ENCODE peak calls at places on chromosomes 1 and 21, in four cellular contexts. X is PC-3, J is fibroblast of lung, D is colonic mucosa. S is an unnamed sample.

GRCh38 chr1:7594714-7595295 is 176.3 kb upstream of the VAMP3 start:
- DNase-seq in D (no peak), X (no peak), J (no peak), S (no peak)

GRCh38 chr1:202018476-202019234 is 8.3 kb downstream of the ELF3 start:
- DNase-seq in D (peak), J (no peak), X (peak), S (peak)

GRCh38 chr1:43545686-43546387 is 15.2 kb downstream of the PTPRF start:
- DNase-seq in J (peak), X (peak), D (peak), S (peak)

GRCh38 chr1:152745765-152746444 is 11.9 kb upstream of the KPRP start:
- DNase-seq in X (no peak), J (no peak), D (no peak), S (no peak)

GRCh38 chr1:179637211-179637860 is 45.7 kb downstream of the TDRD5 start:
- DNase-seq in D (no peak), X (no peak), J (no peak), S (no peak)

GRCh38 chr1:230578621-230579020 is 63.7 kb upstream of the COG2 start:
- DNase-seq in J (no peak), X (no peak), D (no peak), S (no peak)

GRCh38 chr1:46134660-46135331 is 2.4 kb upstream of the PIK3R3 start:
- DNase-seq in D (no peak), J (peak), X (peak), S (no peak)

GRCh38 chr1:47656719-47657685 is 219.2 kb downstream of the FOXD2 start:
- DNase-seq in X (no peak), D (no peak), J (peak), S (peak)

GRCh38 chr21:15076730-15077129 is 11.9 kb upstream of the NRIP1 start:
- DNase-seq in D (no peak), J (no peak), X (no peak), S (no peak)

GRCh38 chr1:241825581-241825980 is 22.4 kb upstream of the EXO1 start:
- DNase-seq in D (no peak), J (peak), X (no peak), S (no peak)

GRCh38 chr1:3192825-3193224 is 123.8 kb downstream of the PRDM16 start:
- DNase-seq in D (no peak), J (no peak), X (peak), S (no peak)

GRCh38 chr1:42913426-42914091 is 45.1 kb downstream of the SLC2A1 start:
- DNase-seq in D (peak), J (peak), X (peak), S (peak)

GRCh38 chr21:44869860-44870747 is 3.4 kb downstream of the PTTG1IP start:
- DNase-seq in D (no peak), X (peak), J (peak), S (peak)

GRCh38 chr1:98426092-98426491 is 235.4 kb upstream of the SNX7 start:
- DNase-seq in X (no peak), D (no peak), J (no peak), S (no peak)

GRCh38 chr1:179930867-179931266 is 23.7 kb upstream of the CEP350 start:
- DNase-seq in X (no peak), D (no peak), J (no peak), S (no peak)

GRCh38 chr1:205434738-205435137 is 12.9 kb upstream of the LEMD1 start:
- DNase-seq in D (no peak), X (no peak), J (no peak), S (no peak)

GRCh38 chr1:72535470-72535869 is 253.1 kb upstream of the NEGR1 start:
- DNase-seq in D (no peak), J (no peak), X (no peak), S (no peak)

GRCh38 chr1:181587870-181588438 is 104.6 kb downstream of the CACNA1E start:
- DNase-seq in D (no peak), J (no peak), X (no peak), S (peak)

GRCh38 chr21:42636931-42637601 is 16.4 kb upstream of the PDE9A start:
- DNase-seq in X (no peak), D (no peak), J (no peak), S (no peak)

GRCh38 chr1:154956557-154956956 is 658 bp upstream of the PBXIP1 start:
- DNase-seq in X (no peak), D (peak), J (no peak), S (peak)

GRCh38 chr1:84339503-84339902 is 38.0 kb downstream of the SAMD13 start:
- DNase-seq in J (no peak), D (no peak), X (no peak), S (no peak)

GRCh38 chr1:236809133-236809532 is 14.0 kb downstream of the MTR start:
- DNase-seq in D (no peak), J (peak), X (no peak), S (no peak)

GRCh38 chr1:64356636-64357256 is 113.2 kb upstream of the CACHD1 start:
- DNase-seq in D (no peak), X (no peak), J (no peak), S (peak)

GRCh38 chr1:41853907-41854306 is 64.8 kb downstream of the HIVEP3 start:
- DNase-seq in J (no peak), X (no peak), D (no peak), S (no peak)

GRCh38 chr1:229194096-229194495 is 76.8 kb upstream of the RAB4A start:
- DNase-seq in X (no peak), J (no peak), D (no peak), S (no peak)

GRCh38 chr1:39754026-39754569 is 15.4 kb downstream of the PPIE start:
- DNase-seq in X (peak), D (no peak), J (peak), S (no peak)

GRCh38 chr1:74673351-74674111 is at the start of gene ERICH3:
- DNase-seq in X (no peak), J (peak), D (no peak), S (peak)

GRCh38 chr1:12230549-12231275 is 882 bp downstream of the VPS13D start:
- DNase-seq in X (peak), D (peak), J (no peak), S (peak)

GRCh38 chr1:64645742-64646141 is 99.1 kb upstream of the RAVER2 start:
- DNase-seq in J (no peak), D (no peak), X (no peak), S (no peak)

GRCh38 chr1:1080951-1081310 is 6.8 kb upstream of the RNF223 start:
- DNase-seq in D (no peak), X (no peak), J (no peak), S (peak)

GRCh38 chr1:233790662-233791371 is 113.7 kb upstream of the SLC35F3 start:
- DNase-seq in X (peak), D (peak), J (peak), S (peak)

GRCh38 chr1:188062456-188062855 is 1233.7 kb downstream of the PLA2G4A start:
- DNase-seq in X (peak), D (no peak), J (peak), S (no peak)

GRCh38 chr21:42312626-42313104 is 2.5 kb downstream of the TFF3 start:
- DNase-seq in X (no peak), D (peak), J (no peak), S (no peak)

GRCh38 chr1:230250676-230251075 is 175.5 kb downstream of the PGBD5 start:
- DNase-seq in D (no peak), X (no peak), J (no peak), S (peak)

GRCh38 chr1:159040206-159040605 is 30.5 kb downstream of the IFI16 start:
- DNase-seq in D (no peak), J (no peak), X (no peak), S (no peak)

GRCh38 chr1:206792939-206793607 is 20.8 kb upstream of the IL10 start:
- DNase-seq in J (peak), X (no peak), D (no peak), S (no peak)

GRCh38 chr1:109926662-109927300 is 16.1 kb downstream of the CSF1 start:
- DNase-seq in J (peak), X (peak), D (peak), S (peak)

GRCh38 chr21:36385233-36385908 is at the start of gene CHAF1B:
- DNase-seq in D (peak), X (peak), J (peak), S (peak)

GRCh38 chr1:20666804-20667203 is 5.6 kb upstream of the DDOST start:
- DNase-seq in D (no peak), X (peak), J (no peak), S (no peak)

GRCh38 chr1:20668581-20668980 is 7.4 kb upstream of the DDOST start:
- DNase-seq in J (no peak), X (no peak), D (no peak), S (no peak)

GRCh38 chr1:20663969-20664715 is 3.0 kb upstream of the DDOST start:
- DNase-seq in D (no peak), J (no peak), X (no peak), S (peak)

GRCh38 chr1:20665736-20666135 is 4.6 kb upstream of the DDOST start:
- DNase-seq in J (no peak), X (no peak), D (no peak), S (no peak)

DNA sequence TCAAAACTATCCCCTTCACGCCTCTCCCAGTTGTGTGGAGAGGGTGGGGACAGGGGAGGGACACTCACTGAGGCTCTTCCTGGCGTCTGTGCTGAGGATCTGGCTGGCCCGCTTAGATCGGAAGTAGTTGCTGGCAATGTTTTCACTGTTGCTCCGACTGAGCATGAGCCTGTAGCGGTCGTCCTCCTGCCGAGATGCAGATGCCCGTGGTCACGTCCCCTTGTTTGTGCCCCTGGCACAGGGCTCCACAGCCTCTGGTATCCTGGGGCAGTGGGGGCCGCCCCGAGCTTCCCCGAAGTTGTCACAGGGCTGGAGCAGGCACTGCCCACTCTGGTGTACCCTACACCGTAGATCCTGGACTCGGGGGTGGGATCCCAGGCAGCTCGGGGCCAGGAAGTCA is 5.0 kb upstream of the DDOST start:
- DNase-seq in X (no peak), D (no peak), J (no peak), S (no peak)
- H3K27ac ChIP-seq in X (no peak), D (no peak), J (no peak), S (no peak)

GRCh38 chr1:219041141-219041540 is 132.5 kb upstream of the LYPLAL1 start:
- DNase-seq in J (peak), D (no peak), X (peak), S (no peak)
- TF ChIP-seq CTCF in J (no peak), D (no peak), X (no peak), S (no peak)

DNA sequence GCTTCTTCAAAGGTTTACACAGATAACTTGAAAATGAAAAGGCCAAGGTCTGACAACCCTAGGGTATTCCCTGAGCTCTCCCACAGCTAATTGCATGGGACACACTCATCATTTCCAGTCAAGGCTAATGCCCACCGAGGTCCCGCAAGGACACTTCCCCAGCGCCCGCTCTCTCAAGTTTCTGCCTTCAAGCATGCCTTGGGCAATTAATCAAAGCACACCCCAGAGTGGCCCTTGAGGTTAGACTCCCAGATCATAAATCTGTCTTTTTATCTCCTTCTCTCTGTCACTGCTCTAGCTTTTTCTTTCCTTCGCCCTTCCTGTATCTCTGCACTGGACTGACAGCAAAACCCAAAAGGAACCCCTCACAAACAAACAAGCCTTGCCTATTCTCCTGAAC is 7.9 kb upstream of the EXOSC10 start:
- DNase-seq in D (no peak), J (no peak), X (no peak), S (no peak)
- H3K9ac ChIP-seq in D (no peak), J (no peak), X (no peak), S (no peak)

DNA sequence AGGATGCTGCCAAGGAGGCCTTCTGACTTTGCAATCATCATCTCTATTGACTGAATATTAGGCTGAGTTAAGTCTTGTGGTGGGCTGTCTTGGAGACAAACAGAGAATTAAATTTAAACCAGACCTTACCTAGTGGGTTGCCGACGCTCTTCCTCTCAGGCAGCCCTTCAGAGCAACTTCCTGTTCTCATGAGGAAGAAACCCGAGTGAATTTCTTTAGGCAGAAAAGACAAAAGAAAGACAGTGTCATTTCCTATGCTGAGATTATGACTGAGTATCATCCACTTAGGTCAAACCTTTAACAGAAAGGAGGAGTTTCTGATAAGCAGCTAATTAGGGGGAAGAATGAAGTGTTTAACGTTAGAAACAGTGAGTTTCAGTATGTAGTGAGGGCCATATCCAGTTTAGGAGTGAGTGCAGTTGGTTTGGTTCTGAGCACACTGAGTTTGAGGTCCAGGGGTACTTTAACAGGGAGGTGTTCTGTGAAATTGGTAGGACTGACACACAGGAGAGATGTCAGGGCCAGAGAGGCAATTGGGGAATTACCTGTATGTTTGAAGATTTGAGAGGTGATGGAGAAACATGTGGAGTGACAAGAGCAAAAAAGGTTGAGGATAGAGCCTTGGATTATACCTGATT is 38.7 kb downstream of the FASLG start:
- DNase-seq in D (no peak), X (no peak), J (no peak), S (no peak)
- H3K27ac ChIP-seq in D (peak), X (peak), J (no peak), S (no peak)

DNA sequence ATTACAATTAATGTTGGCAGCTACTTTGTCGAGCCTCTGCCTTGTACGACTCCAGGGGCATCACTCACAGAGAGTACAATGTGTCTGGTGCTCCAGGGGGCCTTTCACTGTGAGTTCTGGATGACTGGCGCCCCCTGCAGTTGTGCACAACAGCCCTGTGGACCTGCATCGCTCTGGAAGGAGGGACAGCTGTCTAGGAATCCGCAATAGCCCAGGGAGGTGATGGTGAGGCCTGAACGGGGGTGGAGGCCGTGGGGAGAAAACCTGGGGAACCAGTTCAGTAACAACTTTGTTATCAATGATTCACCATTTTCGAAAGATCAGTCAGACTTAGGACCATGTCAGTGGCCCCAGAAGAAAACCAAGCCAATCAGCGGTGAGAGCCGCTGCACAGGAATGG is 189.1 kb downstream of the KAZN start:
- DNase-seq in D (no peak), X (peak), J (no peak), S (peak)
- TF ChIP-seq CTCF in D (no peak), X (peak), J (no peak), S (peak)

GRCh38 chr1:207827488-207827830 is 75.6 kb downstream of the CD46 start:
- DNase-seq in J (no peak), X (no peak), D (no peak), S (no peak)

GRCh38 chr1:207826557-207827487 is 75.0 kb downstream of the CD46 start:
- DNase-seq in X (peak), D (peak), J (peak), S (no peak)

GRCh38 chr1:207825296-207825695 is 73.4 kb downstream of the CD46 start:
- DNase-seq in X (no peak), D (no peak), J (no peak), S (no peak)

GRCh38 chr1:207824691-207825090 is 72.8 kb downstream of the CD46 start:
- DNase-seq in X (no peak), J (peak), D (no peak), S (no peak)

DNA sequence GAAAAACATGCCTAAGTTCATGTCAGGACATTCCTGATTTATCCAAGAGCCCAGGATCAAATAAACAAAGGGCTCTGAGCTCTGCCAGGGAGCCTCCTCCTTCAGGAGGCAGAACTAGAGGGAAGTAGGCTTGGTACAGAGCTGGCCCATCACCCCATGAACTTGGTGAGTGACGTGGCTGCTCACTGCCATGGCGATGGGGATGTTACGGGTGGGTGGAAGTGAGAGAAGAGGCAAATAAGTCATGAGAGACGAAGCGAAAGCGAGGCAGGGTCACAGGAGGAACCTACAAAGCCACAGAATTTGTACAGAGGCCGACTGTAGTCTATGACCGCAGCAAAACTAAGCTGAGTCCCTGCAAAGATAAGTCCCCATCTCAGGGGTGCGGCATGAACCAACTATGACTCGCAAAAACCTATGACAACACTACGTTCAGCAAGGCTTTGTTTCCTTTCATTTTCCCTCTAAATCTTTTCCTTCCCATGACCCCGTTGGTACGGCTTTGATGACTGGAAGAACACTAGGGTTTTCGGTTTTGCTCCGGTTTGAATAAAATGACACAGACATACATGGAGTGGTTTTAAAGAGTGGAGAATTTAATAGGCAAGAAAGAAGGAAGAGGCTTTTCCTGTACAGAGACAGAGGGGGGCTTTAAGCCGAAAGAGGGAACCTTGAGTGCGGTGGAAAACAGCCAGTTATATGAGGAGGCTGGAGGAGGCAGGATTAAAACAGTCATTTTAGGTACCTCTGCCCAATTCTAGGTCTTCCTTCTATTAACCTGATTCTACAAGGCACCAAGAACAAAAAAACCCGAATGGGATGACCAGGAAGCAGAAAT is 74.1 kb downstream of the CD46 start:
- DNase-seq in D (peak), J (peak), X (peak), S (no peak)
- H3K9ac ChIP-seq in D (peak), J (peak), X (peak), S (no peak)

S was measured in endodermal cell.